ENCODE peak calls at places on chromosomes 3 and 15, in eight cellular contexts. C is psoas muscle; F is heart left ventricle; R is hepatocyte; E is cardiac muscle cell; U is body of pancreas; S is CD4-positive, alpha-beta T cell; T is PC-9. A is an unnamed sample.

GRCh38 chr15:35751421-35752133 is 205.6 kb upstream of the DPH6 start:
- DNase-seq in R (peak), U (peak), T (no peak), E (peak), C (peak), F (peak), S (peak), A (peak)

GRCh38 chr3:170679190-170679589 is 93.3 kb upstream of the SLC7A14 start:
- DNase-seq in F (no peak), S (no peak), T (peak), C (no peak), U (no peak), E (no peak), R (no peak), A (no peak)

GRCh38 chr3:176041812-176042211 is 1155.5 kb downstream of the TBL1XR1 start:
- DNase-seq in C (no peak), E (no peak), F (no peak), T (no peak), S (no peak), R (no peak), U (no peak), A (peak)

GRCh38 chr15:30903497-30904187 is at the start of gene FAN1:
- DNase-seq in U (peak), T (peak), R (peak), C (peak), E (peak), S (peak), F (peak), A (peak)

GRCh38 chr3:188151438-188151837 is 2.5 kb upstream of the LPP start:
- DNase-seq in U (no peak), T (peak), R (no peak), S (no peak), C (no peak), F (no peak), E (no peak), A (peak)

GRCh38 chr3:161689699-161690098 is 193.1 kb downstream of the OTOL1 start:
- DNase-seq in C (no peak), S (no peak), U (no peak), R (no peak), E (no peak), F (no peak), T (no peak), A (no peak)

GRCh38 chr3:31248619-31248992 is 284.1 kb upstream of the STT3B start:
- DNase-seq in E (no peak), C (no peak), F (no peak), T (no peak), R (no peak), S (no peak), U (no peak), A (no peak)

GRCh38 chr3:76365284-76365683 is 579.9 kb upstream of the ZNF717 start:
- DNase-seq in R (no peak), T (no peak), S (no peak), U (no peak), C (no peak), F (no peak), E (no peak), A (no peak)

GRCh38 chr3:152331975-152332374 is 63.2 kb downstream of the MBNL1 start:
- DNase-seq in T (no peak), S (no peak), F (no peak), C (no peak), U (no peak), E (no peak), R (no peak), A (no peak)

GRCh38 chr15:57732526-57733331 is 26.2 kb downstream of the POLR2M start:
- DNase-seq in R (peak), U (peak), F (peak), T (no peak), S (peak), C (no peak), E (peak), A (peak)

GRCh38 chr3:184360070-184360833 is 1.2 kb downstream of the CLCN2 start:
- DNase-seq in E (no peak), C (no peak), R (no peak), T (no peak), U (no peak), S (no peak), F (no peak), A (no peak)

GRCh38 chr15:28974142-28974541 is 88.4 kb downstream of the APBA2 start:
- DNase-seq in E (no peak), U (no peak), S (peak), R (no peak), F (no peak), T (no peak), C (no peak), A (no peak)

GRCh38 chr3:190017575-190018288 is 103.0 kb downstream of the P3H2 start:
- DNase-seq in U (peak), T (peak), R (peak), S (no peak), E (peak), C (no peak), F (no peak), A (peak)

GRCh38 chr3:60755094-60755493 is 496.2 kb downstream of the FHIT start:
- DNase-seq in R (no peak), C (no peak), T (no peak), S (no peak), E (peak), F (no peak), U (no peak), A (no peak)
- TF ChIP-seq CTCF in R (no peak), C (no peak), T (no peak), S (no peak), E (no peak), F (peak), U (no peak), A (no peak)

GRCh38 chr15:68289057-68289456 is 11.5 kb downstream of the FEM1B start:
- DNase-seq in F (no peak), E (no peak), U (no peak), C (no peak), T (no peak), S (no peak), R (no peak), A (no peak)
- H3K27ac ChIP-seq in F (no peak), E (peak), U (no peak), C (peak), T (no peak), S (no peak), R (no peak), A (no peak)

GRCh38 chr15:40773902-40774301 is 4.1 kb downstream of the C15orf62 start:
- DNase-seq in U (no peak), T (no peak), R (no peak), E (no peak), C (no peak), S (no peak), F (no peak), A (no peak)
- TF ChIP-seq CTCF in U (no peak), T (no peak), R (no peak), E (no peak), C (no peak), S (no peak), F (no peak), A (no peak)

DNA sequence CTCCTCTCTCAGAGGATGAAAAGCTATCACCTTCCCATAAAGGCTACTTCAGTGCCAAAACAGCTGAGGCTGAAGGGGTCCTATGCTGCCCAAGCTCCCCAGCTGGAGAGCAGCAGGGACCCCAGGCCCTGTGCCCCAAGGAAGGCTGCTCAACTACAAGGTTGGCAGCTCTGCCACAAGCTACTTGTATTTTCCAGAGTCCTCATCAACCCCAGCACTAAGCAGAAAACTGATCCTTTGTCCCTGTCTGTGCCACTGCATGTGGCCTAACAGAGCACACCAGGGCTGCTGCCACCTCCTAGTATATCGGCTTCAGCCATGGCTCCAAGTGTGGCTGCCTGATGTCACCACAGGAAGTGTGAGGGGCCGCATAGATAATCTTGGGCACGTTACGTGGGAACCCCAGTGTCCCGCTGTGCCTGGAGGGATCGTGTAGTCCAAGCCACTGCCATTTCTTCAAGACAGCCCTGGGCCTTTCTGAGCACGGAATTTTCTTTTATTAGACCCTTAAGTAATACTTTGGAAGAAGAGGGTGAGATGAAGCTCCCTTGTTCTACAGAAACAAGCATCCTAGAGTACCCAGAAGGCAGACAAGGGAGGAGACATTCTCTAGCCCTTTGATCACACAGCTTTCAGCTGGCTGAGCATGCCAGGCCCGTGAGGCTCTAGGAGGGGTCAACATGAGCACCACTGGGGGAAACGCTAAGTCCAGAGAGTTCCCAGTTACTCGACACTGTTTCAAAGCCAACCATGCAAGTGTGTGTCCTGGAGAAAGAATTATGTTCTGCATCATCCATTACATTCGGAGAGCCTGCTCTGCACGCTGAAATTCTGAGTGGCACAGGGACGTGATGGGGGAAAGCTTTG is 60.7 kb downstream of the CAPN7 start:
- DNase-seq in C (no peak), R (no peak), U (no peak), S (no peak), F (no peak), T (no peak), E (no peak), A (no peak)
- H3K27ac ChIP-seq in C (no peak), R (no peak), U (no peak), S (no peak), F (no peak), T (no peak), E (no peak), A (no peak)

GRCh38 chr3:16808393-16809107 is 76.2 kb upstream of the PLCL2 start:
- DNase-seq in E (no peak), T (no peak), U (no peak), S (no peak), R (no peak), C (no peak), F (no peak), A (no peak)
- TF ChIP-seq CTCF in E (no peak), T (no peak), U (no peak), S (peak), R (no peak), C (no peak), F (no peak), A (no peak)

GRCh38 chr3:172201990-172202318 is 162.6 kb downstream of the FNDC3B start:
- DNase-seq in E (no peak), S (no peak), C (no peak), U (peak), T (no peak), R (peak), F (no peak), A (peak)

GRCh38 chr3:172201136-172201989 is 162.0 kb downstream of the FNDC3B start:
- DNase-seq in T (no peak), C (peak), R (peak), E (no peak), S (no peak), F (peak), U (peak), A (peak)

GRCh38 chr3:172202797-172203196 is 163.4 kb downstream of the FNDC3B start:
- DNase-seq in U (no peak), S (no peak), R (no peak), F (no peak), E (no peak), T (no peak), C (no peak), A (no peak)

GRCh38 chr3:172203522-172204258 is 164.3 kb downstream of the FNDC3B start:
- DNase-seq in T (no peak), R (peak), C (no peak), F (no peak), E (no peak), U (peak), S (no peak), A (peak)

GRCh38 chr3:172204716-172205115 is 165.3 kb downstream of the FNDC3B start:
- DNase-seq in F (no peak), E (no peak), C (no peak), U (no peak), T (no peak), R (no peak), S (no peak), A (peak)
- H3K27ac ChIP-seq in F (peak), E (no peak), C (no peak), U (peak), T (peak), R (peak), S (no peak), A (peak)

DNA sequence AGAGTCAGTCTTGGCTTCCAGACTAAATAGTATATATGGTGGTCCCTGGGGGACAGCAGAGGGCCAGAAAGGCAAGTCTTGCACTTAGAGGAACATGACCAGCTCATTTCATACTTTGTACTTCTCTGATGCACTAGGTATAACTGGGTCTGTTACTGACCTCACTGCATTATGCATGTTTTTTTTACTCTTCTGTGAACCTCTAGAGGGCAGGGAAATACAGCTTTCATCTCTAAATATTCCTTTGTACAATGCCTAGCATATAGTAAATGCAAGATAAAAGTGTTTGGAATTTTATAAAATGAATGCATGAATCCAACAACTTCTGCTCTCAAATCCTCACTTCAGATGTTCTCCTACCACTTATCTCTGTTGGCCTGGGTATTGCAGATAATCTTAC is 23.4 kb upstream of the ARL14 start:
- DNase-seq in E (no peak), U (no peak), C (no peak), S (no peak), T (no peak), F (no peak), R (no peak), A (no peak)
- TF ChIP-seq CTCF in E (no peak), U (no peak), C (no peak), S (no peak), T (peak), F (no peak), R (no peak), A (no peak)